ENCODE peak calls at places on chromosome 3, in four cellular contexts. N, S, I and T are unnamed samples. For H3F3A, the result is how much of the 10 kb centered on the place peaks cover.

GRCh38 chr3:138334608-138335007 is 5.0 kb upstream of the NME9 start:
- DNase-seq in S (no peak), N (no peak), I (no peak), T (no peak)

GRCh38 chr3:133962879-133963278 is 66.8 kb downstream of the SLCO2A1 start:
- DNase-seq in I (no peak), N (no peak), S (no peak), T (no peak)

GRCh38 chr3:183185696-183186095 is 23.2 kb upstream of the LAMP3 start:
- DNase-seq in N (peak), I (no peak), S (no peak), T (no peak)

GRCh38 chr3:12139111-12139511 is 19.6 kb downstream of the TIMP4 start:
- DNase-seq in S (peak), N (peak), I (no peak), T (peak)

GRCh38 chr3:140441006-140441405 is 236.9 kb upstream of the TRIM42 start:
- DNase-seq in N (peak), S (no peak), I (no peak), T (no peak)

GRCh38 chr3:120113128-120114116 is 19.2 kb upstream of the GSK3B start:
- DNase-seq in I (no peak), S (no peak), N (peak), T (no peak)

GRCh38 chr3:127787966-127788365 is 34.3 kb downstream of the MGLL start:
- DNase-seq in I (no peak), S (no peak), N (no peak), T (no peak)

GRCh38 chr3:108818404-108818803 is 4.2 kb upstream of the TRAT1 start:
- DNase-seq in I (peak), N (no peak), S (peak), T (peak)

GRCh38 chr3:152352559-152352958 is 83.8 kb downstream of the MBNL1 start:
- DNase-seq in I (no peak), S (no peak), N (no peak), T (peak)

GRCh38 chr3:127600749-127601456 is 2.7 kb downstream of the MCM2 start:
- DNase-seq in N (no peak), S (no peak), I (no peak), T (no peak)

GRCh38 chr3:8741581-8742355 is 8.2 kb downstream of the CAV3 start:
- DNase-seq in I (no peak), N (peak), S (peak), T (peak)

GRCh38 chr3:112415390-112415789 is 82.4 kb downstream of the CD200 start:
- DNase-seq in N (no peak), S (no peak), I (no peak), T (no peak)

GRCh38 chr3:64187065-64187959 is 38.0 kb downstream of the PRICKLE2 start:
- DNase-seq in N (peak), S (no peak), I (no peak), T (no peak)

GRCh38 chr3:75078290-75078689 is 463.8 kb upstream of the CNTN3 start:
- DNase-seq in S (no peak), I (no peak), N (no peak), T (no peak)

GRCh38 chr3:170738756-170739155 is 131.2 kb downstream of the RPL22L1 start:
- DNase-seq in I (no peak), S (no peak), N (no peak), T (no peak)

GRCh38 chr3:170740285-170740684 is 129.7 kb downstream of the RPL22L1 start:
- DNase-seq in S (no peak), I (no peak), N (no peak), T (no peak)

GRCh38 chr3:170740726-170741591 is 129.0 kb downstream of the RPL22L1 start:
- DNase-seq in I (no peak), S (no peak), N (peak), T (no peak)

GRCh38 chr3:170739410-170739809 is 130.6 kb downstream of the RPL22L1 start:
- DNase-seq in N (no peak), S (no peak), I (no peak), T (no peak)

GRCh38 chr3:170741756-170742530 is 128.1 kb downstream of the RPL22L1 start:
- DNase-seq in I (no peak), S (no peak), N (peak), T (no peak)
- H3F3A ChIP-seq in I (under half), S (under half), N (half or more), T (under half)

GRCh38 chr3:156543043-156543555 is 11.8 kb downstream of the SSR3 start:
- DNase-seq in S (no peak), N (peak), I (no peak), T (no peak)
- H3F3A ChIP-seq in S (half or more), N (half or more), I (under half), T (under half)

GRCh38 chr3:48245136-48245535 is 4.2 kb downstream of the ZNF589 start:
- DNase-seq in N (no peak), S (no peak), I (no peak), T (no peak)
- H3F3A ChIP-seq in N (under half), S (under half), I (under half), T (under half)

DNA sequence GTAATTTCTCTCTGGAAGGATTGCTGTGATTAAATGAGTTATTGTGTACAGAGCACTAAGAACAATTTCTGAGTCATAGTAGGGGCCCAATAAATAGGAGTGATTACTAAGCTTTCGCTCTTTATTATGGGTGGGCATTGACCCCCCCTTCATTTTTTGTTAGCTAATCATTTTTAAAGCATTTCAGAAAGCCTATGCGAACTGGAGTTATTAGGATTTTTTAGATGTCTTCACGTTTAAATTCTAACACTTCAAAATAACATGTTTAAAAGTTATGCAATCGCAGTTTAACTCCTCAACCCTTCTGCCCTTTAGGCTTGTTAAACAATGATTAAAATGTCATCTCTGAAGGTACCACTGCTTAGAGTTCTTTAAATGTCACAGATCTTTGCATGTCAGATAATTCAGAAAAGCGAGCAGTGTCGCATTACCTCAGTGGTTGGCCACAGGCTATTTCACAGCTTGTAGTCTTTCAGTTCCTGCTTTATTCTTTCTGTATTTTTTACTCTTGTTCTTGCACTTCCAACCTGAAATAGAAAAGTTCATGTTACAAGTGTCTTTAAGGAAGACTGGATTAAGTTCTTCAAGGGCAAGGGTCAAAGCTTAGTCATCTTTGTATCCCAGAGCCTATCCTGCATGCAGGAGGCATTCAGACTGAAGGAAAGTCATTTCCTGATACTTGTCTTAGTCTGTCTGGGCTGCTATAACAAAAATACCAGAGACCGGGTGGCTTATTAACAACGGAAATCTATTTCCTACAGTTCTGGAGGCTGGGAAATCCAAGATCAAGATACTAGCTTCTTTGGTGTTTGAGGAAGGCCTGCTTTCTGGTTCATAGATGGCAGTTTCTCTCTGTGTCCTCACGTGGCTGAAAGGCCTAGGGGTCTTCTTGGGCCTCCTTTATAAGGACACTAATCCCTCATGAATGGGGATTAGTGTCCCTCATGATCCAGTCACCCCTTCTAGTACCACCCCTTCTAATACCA is 103.0 kb downstream of the FNDC3B start:
- DNase-seq in N (peak), I (peak), S (no peak), T (peak)
- H3F3A ChIP-seq in N (half or more), I (under half), S (half or more), T (under half)

DNA sequence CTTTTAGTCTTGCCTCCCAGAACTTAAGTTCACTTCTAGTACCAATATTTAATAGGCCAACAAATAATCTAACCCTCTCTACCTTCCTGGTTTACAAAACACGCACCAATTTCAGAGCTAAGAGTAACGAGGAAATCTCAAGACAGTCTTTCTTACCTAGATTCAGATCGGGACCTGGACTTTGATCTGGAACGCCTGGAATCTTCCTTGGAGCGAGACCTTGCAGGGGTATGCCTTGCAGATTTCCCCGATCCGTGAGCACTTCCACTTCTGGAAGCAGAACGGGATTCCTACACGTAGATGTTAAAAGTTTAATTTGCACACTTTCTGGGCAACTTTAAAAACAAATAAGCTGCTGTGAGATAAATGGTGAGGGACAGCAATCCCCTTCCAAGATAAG is 11.4 kb downstream of the TRA2B start:
- DNase-seq in N (no peak), S (no peak), I (no peak), T (no peak)
- H3F3A ChIP-seq in N (half or more), S (half or more), I (half or more), T (under half)